ENCODE peak calls at places on chromosomes 12 and 14, in five cellular contexts. K, S, X, C and V are unnamed samples.

GRCh38 chr14:104131968-104132732 is 6.2 kb upstream of the KIF26A start:
- DNase-seq in S (no peak), C (no peak), X (no peak), K (no peak), V (peak; percentile 38)

GRCh38 chr14:54683882-54684794 is 117.2 kb downstream of the SAMD4A start:
- DNase-seq in X (no peak), C (peak; percentile 66), S (no peak), K (no peak), V (peak; percentile 76)

GRCh38 chr12:53147181-53147580 is 33.3 kb upstream of the ZNF740 start:
- DNase-seq in S (no peak), K (no peak), X (no peak), C (no peak), V (no peak)

GRCh38 chr14:26867171-26867757 is 269.4 kb upstream of the NOVA1 start:
- DNase-seq in K (no peak), S (no peak), X (no peak), C (no peak), V (no peak)

GRCh38 chr12:111429760-111430417 is 24.2 kb downstream of the SH2B3 start:
- DNase-seq in K (no peak), C (peak; percentile 63), S (no peak), X (no peak), V (no peak)

GRCh38 chr14:64725360-64725815 is 21.2 kb downstream of the PLEKHG3 start:
- DNase-seq in X (no peak), K (no peak), S (no peak), C (no peak), V (no peak)

GRCh38 chr14:51582437-51582836 is 69.3 kb upstream of the FRMD6 start:
- DNase-seq in K (no peak), C (no peak), X (no peak), S (no peak), V (no peak)

GRCh38 chr14:30005114-30005698 is 77.6 kb upstream of the PRKD1 start:
- DNase-seq in K (no peak), X (peak; percentile 3), C (peak; percentile 19), S (peak; percentile 62), V (no peak)

GRCh38 chr12:52805000-52805399 is 8.9 kb downstream of the KRT4 start:
- DNase-seq in S (no peak), K (no peak), C (no peak), X (no peak), V (no peak)

GRCh38 chr12:93094988-93095737 is 166.1 kb upstream of the EEA1 start:
- DNase-seq in X (peak; percentile 32), S (no peak), C (no peak), K (peak; percentile 70), V (no peak)

GRCh38 chr14:71056168-71056567 is 148.9 kb downstream of the PCNX1 start:
- DNase-seq in X (no peak), S (no peak), C (no peak), K (no peak), V (no peak)

GRCh38 chr12:47190271-47190750 is 110.6 kb upstream of the AMIGO2 start:
- DNase-seq in K (no peak), C (no peak), X (no peak), S (no peak), V (no peak)

GRCh38 chr12:10607885-10608458 is 5.4 kb downstream of the MAGOHB start:
- DNase-seq in K (no peak), S (no peak), C (peak; percentile 14), X (peak; percentile 8), V (no peak)

GRCh38 chr14:55152052-55152753 is 23.2 kb downstream of the LGALS3 start:
- DNase-seq in S (no peak), C (no peak), K (no peak), X (no peak), V (no peak)

GRCh38 chr12:66188584-66189475 is at the start of gene IRAK3:
- DNase-seq in X (no peak), K (no peak), S (no peak), C (peak; percentile 69), V (peak; percentile 79)
- TF ChIP-seq TAF1 in X (no peak), K (peak; percentile 50), S (no peak), C (no peak), V (peak; percentile 69)

GRCh38 chr12:27332407-27333310 is at the start of gene BMAL2:
- DNase-seq in C (peak; percentile 87), K (no peak), X (peak; percentile 52), S (peak; percentile 20), V (no peak)
- TF ChIP-seq MAX in C (peak; percentile 7), K (no peak), X (no peak), S (peak; percentile 19), V (peak; percentile 38)

GRCh38 chr14:52724360-52724644 is 5.7 kb upstream of the STYX start:
- DNase-seq in X (no peak), K (no peak), C (no peak), S (no peak), V (no peak)

GRCh38 chr14:52729585-52729924 is 411 bp upstream of the STYX start:
- DNase-seq in K (no peak), S (no peak), X (no peak), C (no peak), V (no peak)

GRCh38 chr14:52723514-52724359 is 6.2 kb upstream of the STYX start:
- DNase-seq in K (no peak), C (no peak), S (no peak), X (no peak), V (no peak)
- TF ChIP-seq TAF1 in K (no peak), C (no peak), S (no peak), X (no peak), V (no peak)

GRCh38 chr12:3313066-3313465 is 177.9 kb upstream of the PRMT8 start:
- DNase-seq in C (no peak), K (no peak), X (no peak), S (no peak), V (no peak)

GRCh38 chr12:3315201-3315661 is 175.8 kb upstream of the PRMT8 start:
- DNase-seq in X (no peak), C (peak; percentile 65), K (no peak), S (no peak), V (no peak)

GRCh38 chr12:3311491-3312103 is 179.4 kb upstream of the PRMT8 start:
- DNase-seq in K (no peak), S (no peak), X (no peak), C (no peak), V (no peak)

GRCh38 chr12:3314306-3314663 is 176.7 kb upstream of the PRMT8 start:
- DNase-seq in K (no peak), C (no peak), S (no peak), X (peak; percentile 7), V (no peak)

DNA sequence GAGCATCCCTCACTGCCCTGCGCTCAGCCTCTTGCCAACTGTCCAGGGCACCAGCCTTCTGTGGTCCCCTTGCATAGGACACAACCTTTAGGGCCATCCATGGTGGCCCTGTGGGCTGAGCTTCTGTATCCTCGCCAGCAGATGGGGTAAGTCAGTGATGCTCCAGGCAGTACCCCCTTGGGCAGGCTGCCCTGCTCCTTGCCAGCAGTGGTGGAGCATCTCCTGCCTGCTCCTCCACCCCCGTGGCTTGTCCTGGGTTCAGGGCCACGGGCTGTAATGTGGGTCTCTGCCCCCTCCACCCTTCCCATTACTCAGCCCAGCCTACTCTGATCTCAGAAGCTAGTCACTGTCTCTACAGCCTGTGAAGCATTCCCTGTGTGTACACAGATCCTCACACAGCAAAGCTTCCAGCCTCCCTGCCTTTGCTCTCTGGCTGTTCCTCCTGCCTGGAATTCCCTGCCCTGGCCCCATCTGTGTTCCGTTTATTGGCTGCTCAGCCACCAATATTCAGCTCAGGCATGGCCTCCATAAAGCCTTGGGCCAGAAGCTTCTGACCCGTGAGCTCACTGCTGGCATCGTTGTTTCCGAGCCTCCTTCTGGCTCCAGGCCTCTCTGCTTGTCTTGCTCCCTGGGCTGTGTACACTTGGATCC is 177.2 kb upstream of the PRMT8 start:
- DNase-seq in S (peak; percentile 40), K (no peak), C (peak; percentile 64), X (peak; percentile 15), V (no peak)
- TF ChIP-seq MAX in S (no peak), K (no peak), C (no peak), X (no peak), V (no peak)

DNA sequence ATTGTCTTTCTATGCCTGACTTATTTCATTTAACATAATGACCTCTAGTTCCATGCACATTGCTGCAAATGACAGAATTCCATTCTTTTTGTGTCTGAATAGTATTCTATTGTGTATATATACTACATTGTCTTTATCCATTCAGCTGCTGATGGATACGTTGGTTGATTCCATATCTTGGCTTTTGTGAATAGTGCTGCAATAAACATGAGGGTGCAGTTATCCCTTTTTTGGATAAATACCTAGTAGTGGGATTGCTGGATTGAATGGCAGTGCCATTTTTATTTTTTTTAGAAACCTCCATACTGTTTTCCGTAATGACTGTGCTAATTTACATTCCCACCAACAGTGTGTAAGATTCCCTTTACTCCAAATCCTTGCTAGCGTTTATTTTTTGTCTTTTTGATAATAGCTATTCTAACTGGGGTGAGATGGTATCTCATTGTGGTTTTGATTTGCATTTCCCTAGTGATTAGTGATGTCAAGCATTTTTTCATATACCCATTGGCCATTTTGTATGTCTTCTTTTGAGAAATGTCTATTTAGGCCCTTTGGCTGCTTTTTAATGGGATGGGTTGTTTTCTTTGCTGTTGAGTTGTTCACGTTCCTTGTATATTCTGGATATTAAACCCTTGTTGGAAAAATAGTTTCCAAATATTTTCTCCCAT is 2.3 kb downstream of the OAS2 start:
- DNase-seq in C (no peak), X (no peak), K (no peak), S (no peak), V (no peak)
- TF ChIP-seq TAF1 in C (no peak), X (no peak), K (no peak), S (no peak), V (no peak)

GRCh38 chr12:28388879-28389278 is 198.6 kb downstream of the CCDC91 start:
- DNase-seq in C (no peak), K (no peak), X (no peak), S (no peak), V (no peak)

DNA sequence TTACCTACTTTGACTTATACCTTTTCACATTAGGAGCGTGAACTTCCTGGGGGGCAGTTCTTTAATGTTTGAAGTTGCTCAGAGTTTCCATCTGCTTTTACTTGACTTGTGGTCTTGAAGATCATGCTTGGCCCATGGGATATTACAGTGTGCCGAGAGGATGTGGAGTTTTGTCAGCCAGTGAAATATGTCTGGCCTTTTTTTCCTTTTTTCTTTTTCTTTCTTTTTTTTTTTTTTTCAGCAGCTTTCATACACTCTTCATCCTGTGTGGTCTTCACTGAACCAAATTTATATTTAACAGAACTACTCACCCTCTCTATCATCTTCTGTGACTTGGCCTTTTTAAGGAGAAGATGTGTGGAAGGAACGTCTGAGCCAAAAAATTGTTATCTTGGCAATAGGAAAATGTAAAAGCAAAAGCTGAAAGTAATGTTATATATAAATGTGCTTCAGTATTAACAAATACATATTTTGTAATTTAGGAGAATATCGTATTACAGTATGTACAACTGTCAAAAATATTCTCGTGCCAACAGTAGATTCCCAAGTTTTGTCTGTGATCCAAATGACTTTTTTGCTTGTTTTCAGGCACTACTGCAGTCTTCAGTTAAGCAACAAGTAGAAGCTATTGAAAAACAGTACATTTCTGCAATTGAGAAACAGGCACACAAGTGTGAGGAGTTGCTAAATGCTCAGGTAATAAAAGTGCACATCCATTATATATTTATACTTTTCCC is 200.6 kb downstream of the CCDC91 start:
- DNase-seq in X (no peak), C (no peak), S (no peak), K (no peak), V (no peak)
- TF ChIP-seq MAX in X (no peak), C (no peak), S (no peak), K (no peak), V (no peak)

GRCh38 chr12:65895759-65896656 is 71.7 kb downstream of the HMGA2 start:
- DNase-seq in X (no peak), C (no peak), S (peak; percentile 97), K (no peak), V (no peak)
- TF ChIP-seq TAF1 in X (no peak), C (no peak), S (peak; percentile 57), K (no peak), V (no peak)